ENCODE peak calls at places on chromosomes 2 and 18, in seven cellular contexts. C is right cardiac atrium; S is CD8-positive, alpha-beta memory T cell; A is psoas muscle; Z is AG09319; Q is GM12878; N is Calu3. V is an unnamed sample.

GRCh38 chr2:235287369-235287722 is 206.5 kb upstream of the AGAP1 start:
- DNase-seq in C (peak; percentile 64), S (no peak), A (no peak), Z (no peak), Q (no peak), N (no peak), V (no peak)

GRCh38 chr2:85834456-85834855 is 54.3 kb downstream of the ST3GAL5 start:
- DNase-seq in C (no peak), S (no peak), A (no peak), Z (no peak), Q (no peak), N (no peak), V (no peak)

GRCh38 chr2:1649103-1649870 is 95.0 kb downstream of the PXDN start:
- DNase-seq in C (no peak), S (no peak), A (no peak), Z (no peak), Q (no peak), N (no peak), V (no peak)

GRCh38 chr2:45138904-45139303 is 129.7 kb upstream of the SIX2 start:
- DNase-seq in C (no peak), S (no peak), A (no peak), Z (no peak), Q (no peak), N (no peak), V (no peak)

GRCh38 chr2:41241325-41242000 is 789.6 kb upstream of the SLC8A1 start:
- DNase-seq in C (no peak), S (no peak), A (no peak), Z (no peak), Q (no peak), N (no peak), V (no peak)

GRCh38 chr2:65402780-65403528 is 29.4 kb downstream of the SPRED2 start:
- DNase-seq in C (no peak), S (no peak), A (no peak), Z (peak; percentile 62), Q (no peak), N (no peak), V (no peak)

GRCh38 chr18:5159080-5159479 is 38.0 kb downstream of the AKAIN1 start:
- DNase-seq in C (no peak), S (no peak), A (no peak), Z (no peak), Q (no peak), N (no peak), V (no peak)

GRCh38 chr2:235931676-235932075 is 236.5 kb downstream of the GBX2 start:
- DNase-seq in C (no peak), S (no peak), A (no peak), Z (no peak), Q (no peak), N (no peak), V (no peak)

GRCh38 chr2:72103161-72103560 is 44.5 kb downstream of the CYP26B1 start:
- DNase-seq in C (no peak), S (no peak), A (no peak), Z (no peak), Q (no peak), N (no peak), V (no peak)

GRCh38 chr2:85704800-85705679 is 10.9 kb downstream of the GNLY start:
- DNase-seq in C (no peak), S (peak; percentile 47), A (no peak), Z (no peak), Q (peak; percentile 63), N (no peak), V (no peak)

GRCh38 chr2:121075006-121075545 is 209.9 kb downstream of the TFCP2L1 start:
- DNase-seq in C (peak; percentile 39), S (no peak), A (peak; percentile 45), Z (peak; percentile 65), Q (peak; percentile 5), N (peak; percentile 54), V (peak; percentile 74)